ENCODE peak calls at places on chromosomes 12 and 14, in five cellular contexts. U is tibial artery; B is activated T-helper 1 cell treated with anti-CD3 and anti-CD28 coated beads, Interleukin-12 subunit alpha, Interleukin-12 subunit beta, Interleukin-2, Interleukin-4 antibody, amounts not matched to agents 30 ng/mL and 10 ng/mL and 1 ng/mL, durations not matched to agents 14 hours and 24 hours and 36 hours; O is sigmoid colon; J is iris pigment epithelial cell. R is an unnamed sample.

GRCh38 chr12:124172646-124173045 is 122.2 kb upstream of the RFLNA start:
- DNase-seq in U (no peak), J (peak; percentile 8), O (no peak), B (no peak), R (no peak)

GRCh38 chr14:78975734-78976133 is 805.6 kb downstream of the NRXN3 start:
- DNase-seq in U (no peak), J (no peak), B (no peak), O (no peak), R (no peak)

GRCh38 chr12:47837190-47838171 is 17.8 kb upstream of the HDAC7 start:
- DNase-seq in B (peak; percentile 41), O (peak; percentile 90), U (peak; percentile 87), J (peak; percentile 58), R (peak; percentile 75)

GRCh38 chr12:29414368-29414767 is 33.4 kb upstream of the ERGIC2 start:
- DNase-seq in B (no peak), O (no peak), U (no peak), J (peak; percentile 51), R (no peak)

GRCh38 chr12:110266980-110267620 is 13.9 kb upstream of the ATP2A2 start:
- DNase-seq in B (no peak), U (no peak), O (peak; percentile 81), J (peak; percentile 68), R (no peak)

GRCh38 chr14:77409131-77409533 is 14.2 kb downstream of the NOXRED1 start:
- DNase-seq in U (no peak), O (no peak), B (no peak), J (peak; percentile 29), R (peak; percentile 49)

GRCh38 chr12:65494537-65494936 is 216.1 kb downstream of the MSRB3 start:
- DNase-seq in J (peak; percentile 12), U (no peak), O (no peak), B (no peak), R (peak; percentile 46)

GRCh38 chr12:47273191-47273626 is 193.4 kb upstream of the AMIGO2 start:
- DNase-seq in U (no peak), O (no peak), B (no peak), J (no peak), R (no peak)

GRCh38 chr12:110079477-110080400 is 31.4 kb upstream of the C12orf76 start:
- DNase-seq in U (no peak), B (peak; percentile 76), O (peak; percentile 72), J (peak; percentile 62), R (no peak)

R was measured in ELF-1.